ENCODE peak calls at places on chromosomes 11 and 22, in eight cellular contexts. U is prostate gland; M is choroid plexus epithelial cell; D is foreskin fibroblast; K is astrocyte of the cerebellum; J is CD8-positive, alpha-beta T cell; G is fibroblast of villous mesenchyme; F is GM12865. B is an unnamed sample.

GRCh38 chr11:134049303-134049702 is 19.6 kb upstream of the JAM3 start:
- DNase-seq in U (no peak), M (no peak), D (no peak), K (no peak), J (no peak), G (no peak), F (no peak), B (no peak)

GRCh38 chr11:14854057-14854456 is 38.0 kb downstream of the CYP2R1 start:
- DNase-seq in U (no peak), M (no peak), D (no peak), K (no peak), J (no peak), G (no peak), F (no peak), B (no peak)

GRCh38 chr11:30917859-30918478 is 331.8 kb upstream of the MPPED2 start:
- DNase-seq in U (peak; percentile 12), M (peak; percentile 72), D (peak; percentile 12), K (peak; percentile 45), J (no peak), G (peak; percentile 40), F (peak; percentile 55), B (peak; percentile 43)

GRCh38 chr22:36924151-36924698 is 10.8 kb downstream of the CSF2RB start:
- DNase-seq in U (no peak), M (no peak), D (no peak), K (no peak), J (no peak), G (no peak), F (no peak), B (no peak)

GRCh38 chr11:45607995-45608394 is 57.4 kb downstream of the CHST1 start:
- DNase-seq in U (no peak), M (no peak), D (no peak), K (no peak), J (no peak), G (peak; percentile 8), F (no peak), B (peak; percentile 4)

GRCh38 chr22:24465566-24465965 is 29.6 kb upstream of the UPB1 start:
- DNase-seq in U (no peak), M (peak; percentile 86), D (peak; percentile 65), K (no peak), J (no peak), G (peak; percentile 86), F (no peak), B (peak; percentile 25)

GRCh38 chr11:70660059-70660888 is 261.9 kb downstream of the CTTN start:
- DNase-seq in U (no peak), M (no peak), D (no peak), K (no peak), J (peak; percentile 4), G (no peak), F (no peak), B (no peak)

GRCh38 chr11:11581493-11581880 is 40.3 kb downstream of the GALNT18 start:
- DNase-seq in U (no peak), M (no peak), D (no peak), K (no peak), J (no peak), G (no peak), F (no peak), B (no peak)

GRCh38 chr22:35842954-35843353 is 125.3 kb downstream of the APOL5 start:
- DNase-seq in U (no peak), M (peak; percentile 61), D (peak; percentile 73), K (no peak), J (no peak), G (peak; percentile 45), F (peak; percentile 48), B (peak; percentile 49)

GRCh38 chr11:91998466-91998865 is 226.2 kb upstream of the FAT3 start:
- DNase-seq in U (no peak), M (no peak), D (no peak), K (no peak), J (no peak), G (no peak), F (no peak), B (no peak)

GRCh38 chr11:65414776-65415498 is 7.7 kb upstream of the NEAT1 start:
- DNase-seq in U (no peak), M (peak; percentile 16), D (peak; percentile 81), K (no peak), J (no peak), G (peak; percentile 37), F (no peak), B (peak; percentile 74)

GRCh38 chr11:61294717-61295595 is at the start of gene VWCE:
- DNase-seq in U (peak; percentile 26), M (peak; percentile 68), D (peak; percentile 89), K (no peak), J (peak; percentile 74), G (peak; percentile 45), F (peak; percentile 90), B (peak; percentile 33)

GRCh38 chr11:126586303-126586627 is 230.8 kb downstream of the ST3GAL4 start:
- DNase-seq in U (no peak), M (no peak), D (no peak), K (no peak), J (no peak), G (no peak), F (no peak), B (no peak)

GRCh38 chr11:95156133-95156731 is 66.6 kb downstream of the ENDOD1 start:
- DNase-seq in U (no peak), M (no peak), D (no peak), K (no peak), J (no peak), G (no peak), F (no peak), B (no peak)

GRCh38 chr11:2796508-2797180 is 88.9 kb downstream of the CDKN1C start:
- DNase-seq in U (no peak), M (no peak), D (no peak), K (no peak), J (no peak), G (no peak), F (no peak), B (no peak)

DNA sequence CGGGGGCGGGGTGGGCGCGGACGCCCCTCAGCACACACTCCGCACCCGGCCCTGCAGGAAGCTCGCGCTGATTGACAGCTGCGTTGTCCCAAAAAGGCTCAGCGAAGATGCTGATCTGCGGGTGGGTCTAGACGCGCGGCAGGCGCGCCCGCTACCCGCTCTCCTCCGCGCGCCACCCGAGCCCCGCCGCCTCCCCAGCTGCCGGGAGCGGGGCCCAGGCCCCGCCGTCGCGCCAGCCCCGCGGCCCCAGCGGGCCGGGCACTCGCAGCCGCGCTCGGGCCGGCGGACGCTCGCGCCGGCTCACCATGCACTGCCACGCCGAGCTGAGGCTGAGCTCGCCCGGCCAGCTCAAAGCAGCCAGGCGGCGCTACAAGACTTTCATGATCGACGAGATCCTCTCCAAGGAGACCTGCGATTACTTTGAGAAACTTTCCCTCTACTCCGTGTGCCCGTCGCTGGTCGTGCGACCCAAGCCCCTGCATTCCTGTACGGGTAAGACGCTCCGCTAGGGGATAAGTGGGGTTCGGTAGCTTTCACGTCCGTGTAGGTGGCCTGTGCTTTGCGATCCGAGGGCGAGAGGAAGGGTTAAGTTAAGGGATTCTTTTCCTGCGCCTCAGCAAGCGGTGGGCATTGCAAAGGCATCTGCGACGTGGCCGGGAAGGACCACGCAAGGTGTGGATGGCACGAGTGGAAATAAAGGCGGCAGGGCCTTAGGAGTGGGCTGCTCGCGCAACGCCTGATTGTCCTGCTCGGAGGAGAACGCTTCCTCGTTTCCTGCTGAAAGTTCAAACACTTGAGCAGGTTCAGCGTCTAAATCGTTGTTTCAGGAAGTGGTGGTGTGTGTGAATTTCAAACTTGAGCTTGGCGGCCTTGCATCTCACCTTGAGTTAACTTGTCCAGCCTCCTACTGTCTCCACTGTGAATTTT is at the start of gene BARX2:
- DNase-seq in U (peak; percentile 76), M (peak; percentile 83), D (peak; percentile 86), K (peak; percentile 36), J (no peak), G (peak; percentile 60), F (no peak), B (peak; percentile 64)
- TF ChIP-seq CTCF in U (peak; percentile 84), M (peak; percentile 73), D (peak; percentile 54), K (peak; percentile 70), J (no peak), G (peak; percentile 59), F (no peak), B (peak; percentile 48)

DNA sequence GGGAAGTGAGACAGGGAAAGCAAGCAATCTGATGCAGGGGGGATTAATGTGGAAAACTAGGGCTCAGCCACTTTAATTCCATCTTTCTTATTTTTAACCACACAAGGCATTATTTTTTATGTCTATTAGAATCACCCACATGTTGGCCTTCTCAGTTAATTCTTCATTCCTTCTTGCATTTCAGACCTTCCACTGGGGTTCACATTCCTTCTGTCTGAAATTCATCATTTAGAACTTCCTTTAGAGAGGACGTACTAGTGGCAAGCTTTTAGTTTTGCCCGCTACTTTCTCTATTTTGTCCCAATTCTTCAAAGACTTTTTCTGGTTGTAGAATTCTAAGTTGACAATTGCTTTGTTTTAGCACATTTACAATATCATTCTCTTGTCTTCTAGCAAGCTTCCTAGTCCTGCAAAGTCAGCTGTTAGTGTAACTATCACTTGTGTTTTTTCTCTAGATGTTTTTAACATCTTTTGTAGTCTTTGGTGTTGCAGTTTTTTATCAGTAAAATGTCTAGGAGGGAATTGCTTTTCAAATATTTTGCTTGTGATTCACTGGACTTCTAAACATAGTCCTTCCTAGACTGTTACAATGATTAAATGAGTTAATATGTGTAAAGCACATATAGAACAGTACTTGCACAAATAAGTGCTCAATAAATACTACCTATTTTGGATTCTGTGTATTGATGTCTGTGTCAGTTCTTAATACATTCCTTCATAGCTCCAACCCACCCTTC is 5.5 kb upstream of the NNMT start:
- DNase-seq in U (no peak), M (peak; percentile 66), D (peak; percentile 38), K (no peak), J (no peak), G (peak; percentile 51), F (no peak), B (no peak)
- H3K4me3 ChIP-seq in U (no peak overlapping the region), M (no peak overlapping the region), D (no peak overlapping the region), K (no peak overlapping the region), J (no peak overlapping the region), G (peak overlapping the region; percentile 51), F (no peak overlapping the region), B (no peak overlapping the region)

GRCh38 chr11:116276051-116277044 is 496.4 kb downstream of the BUD13 start:
- DNase-seq in U (peak; percentile 40), M (peak; percentile 39), D (no peak), K (peak; percentile 19), J (peak; percentile 54), G (peak; percentile 12), F (peak; percentile 82), B (peak; percentile 37)
- TF ChIP-seq CTCF in U (peak; percentile 73), M (peak; percentile 62), D (peak; percentile 32), K (peak; percentile 88), J (peak; percentile 72), G (peak; percentile 43), F (peak; percentile 89), B (peak; percentile 42)

GRCh38 chr22:41913842-41914534 is 886 bp downstream of the SHISA8 start:
- DNase-seq in U (no peak), M (no peak), D (no peak), K (no peak), J (no peak), G (no peak), F (no peak), B (no peak)

GRCh38 chr22:41913040-41913719 is 1.7 kb downstream of the SHISA8 start:
- DNase-seq in U (no peak), M (no peak), D (no peak), K (no peak), J (no peak), G (no peak), F (no peak), B (no peak)

GRCh38 chr22:41915035-41915782 is at the start of gene SHISA8:
- DNase-seq in U (no peak), M (peak; percentile 48), D (peak; percentile 72), K (no peak), J (peak; percentile 68), G (peak; percentile 50), F (peak; percentile 59), B (no peak)

GRCh38 chr22:41915783-41916493 is 1.1 kb upstream of the SHISA8 start:
- DNase-seq in U (no peak), M (no peak), D (no peak), K (no peak), J (no peak), G (no peak), F (no peak), B (no peak)

GRCh38 chr22:41914611-41915034 is 251 bp downstream of the SHISA8 start:
- DNase-seq in U (no peak), M (no peak), D (no peak), K (no peak), J (no peak), G (no peak), F (no peak), B (no peak)
- H3K4me3 ChIP-seq in U (peak overlapping the region; percentile 25), M (no peak overlapping the region), D (no peak overlapping the region), K (no peak overlapping the region), J (no peak overlapping the region), G (no peak overlapping the region), F (peak overlapping the region; percentile 41), B (no peak overlapping the region)